ENCODE peak calls at places on chromosomes 11 and 22, in seven cellular contexts. T is foreskin fibroblast, L is nephron progenitor cell, X is AG04450, P is MCF 10A, K is CD14-positive monocyte, W is cardiac fibroblast. S is an unnamed sample.

GRCh38 chr11:65906602-65907001 is 6.4 kb upstream of the FOSL1 start:
- DNase-seq in T (no peak), L (no peak), X (no peak), P (no peak), K (no peak), W (no peak), S (no peak)

GRCh38 chr11:76918941-76919386 is 58.2 kb downstream of the ACER3 start:
- DNase-seq in T (peak), L (no peak), X (peak), P (peak), K (no peak), W (peak), S (peak)

GRCh38 chr22:30574095-30574981 is at the start of gene GAL3ST1:
- DNase-seq in T (no peak), L (peak), X (no peak), P (no peak), K (no peak), W (no peak), S (peak)

GRCh38 chr22:42793848-42794405 is 63.1 kb downstream of the ARFGAP3 start:
- DNase-seq in T (no peak), L (no peak), X (no peak), P (no peak), K (no peak), W (no peak), S (no peak)

GRCh38 chr11:111977141-111978027 is 40.2 kb downstream of the DIXDC1 start:
- DNase-seq in T (peak), L (peak), X (no peak), P (peak), K (no peak), W (peak), S (peak)

GRCh38 chr11:130448416-130449068 is at the start of gene ADAMTS15:
- DNase-seq in T (peak), L (peak), X (no peak), P (peak), K (no peak), W (peak), S (peak)

GRCh38 chr22:39873963-39874362 is 19.6 kb downstream of the ENTHD1 start:
- DNase-seq in T (no peak), L (no peak), X (no peak), P (no peak), K (no peak), W (no peak), S (no peak)

GRCh38 chr11:64060263-64060860 is 24.6 kb downstream of the FLRT1 start:
- DNase-seq in T (no peak), L (no peak), X (no peak), P (no peak), K (no peak), W (no peak), S (no peak)

GRCh38 chr11:114262681-114263509 is 33.3 kb upstream of the NNMT start:
- DNase-seq in T (peak), L (peak), X (no peak), P (peak), K (no peak), W (peak), S (peak)

GRCh38 chr11:69249641-69250502 is 44.1 kb upstream of the MYEOV start:
- DNase-seq in T (peak), L (no peak), X (peak), P (peak), K (no peak), W (peak), S (no peak)

GRCh38 chr11:120563698-120564572 is 52.4 kb downstream of the GRIK4 start:
- DNase-seq in T (no peak), L (peak), X (no peak), P (no peak), K (no peak), W (peak), S (no peak)

GRCh38 chr11:11787305-11788066 is 54.3 kb upstream of the USP47 start:
- DNase-seq in T (peak), L (peak), X (peak), P (peak), K (peak), W (peak), S (peak)

GRCh38 chr11:45238724-45239123 is 47.4 kb downstream of the SYT13 start:
- DNase-seq in T (peak), L (no peak), X (peak), P (peak), K (no peak), W (peak), S (no peak)

GRCh38 chr22:22179858-22180257 is 64.7 kb upstream of the VPREB1 start:
- DNase-seq in T (no peak), L (no peak), X (no peak), P (no peak), K (no peak), W (no peak), S (no peak)

GRCh38 chr22:36478966-36479365 is 2.5 kb downstream of the TXN2 start:
- DNase-seq in T (no peak), L (no peak), X (no peak), P (no peak), K (no peak), W (peak), S (no peak)

GRCh38 chr22:42857845-42858481 is 890 bp upstream of the ARFGAP3 start:
- DNase-seq in T (no peak), L (no peak), X (no peak), P (no peak), K (no peak), W (no peak), S (no peak)

GRCh38 chr11:45045692-45046471 is 95.2 kb upstream of the TP53I11 start:
- DNase-seq in T (peak), L (no peak), X (no peak), P (peak), K (peak), W (peak), S (peak)

GRCh38 chr11:108616549-108616948 is 23.0 kb upstream of the EXPH5 start:
- DNase-seq in T (peak), L (no peak), X (no peak), P (peak), K (no peak), W (peak), S (peak)

DNA sequence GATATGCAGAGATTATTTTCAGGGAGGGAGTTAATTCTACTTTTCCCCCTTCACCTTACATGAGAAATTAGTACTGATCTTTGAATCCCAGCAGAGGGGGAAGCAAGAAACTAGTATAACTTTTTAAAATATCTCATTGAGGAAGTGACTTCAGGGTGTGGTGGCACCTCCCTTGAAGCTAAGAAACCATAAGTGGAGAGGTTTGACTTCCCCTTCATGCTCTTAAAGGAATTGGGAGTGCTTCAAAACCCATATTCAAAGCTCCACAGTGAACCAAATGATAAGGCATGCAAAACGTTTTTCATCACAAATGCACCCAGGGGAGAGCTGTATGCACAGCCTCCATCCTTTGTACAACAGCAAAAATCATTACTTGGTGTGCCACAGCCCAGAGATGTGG is 531 bp downstream of the MS4A14 start:
- DNase-seq in T (no peak), L (no peak), X (no peak), P (no peak), K (peak), W (no peak), S (no peak)
- TF ChIP-seq CTCF in T (no peak), L (no peak), X (no peak), P (no peak), K (no peak), W (no peak), S (no peak)

GRCh38 chr11:86952933-86953637 is 2.1 kb downstream of the FZD4 start:
- DNase-seq in T (no peak), L (no peak), X (no peak), P (no peak), K (no peak), W (peak), S (no peak)
- TF ChIP-seq CTCF in T (no peak), L (no peak), X (peak), P (no peak), K (no peak), W (peak), S (no peak)

GRCh38 chr11:128906185-128907065 is 15.3 kb downstream of the KCNJ5 start:
- DNase-seq in T (no peak), L (no peak), X (no peak), P (no peak), K (no peak), W (no peak), S (no peak)
- TF ChIP-seq CTCF in T (no peak), L (no peak), X (no peak), P (no peak), K (peak), W (no peak), S (no peak)

DNA sequence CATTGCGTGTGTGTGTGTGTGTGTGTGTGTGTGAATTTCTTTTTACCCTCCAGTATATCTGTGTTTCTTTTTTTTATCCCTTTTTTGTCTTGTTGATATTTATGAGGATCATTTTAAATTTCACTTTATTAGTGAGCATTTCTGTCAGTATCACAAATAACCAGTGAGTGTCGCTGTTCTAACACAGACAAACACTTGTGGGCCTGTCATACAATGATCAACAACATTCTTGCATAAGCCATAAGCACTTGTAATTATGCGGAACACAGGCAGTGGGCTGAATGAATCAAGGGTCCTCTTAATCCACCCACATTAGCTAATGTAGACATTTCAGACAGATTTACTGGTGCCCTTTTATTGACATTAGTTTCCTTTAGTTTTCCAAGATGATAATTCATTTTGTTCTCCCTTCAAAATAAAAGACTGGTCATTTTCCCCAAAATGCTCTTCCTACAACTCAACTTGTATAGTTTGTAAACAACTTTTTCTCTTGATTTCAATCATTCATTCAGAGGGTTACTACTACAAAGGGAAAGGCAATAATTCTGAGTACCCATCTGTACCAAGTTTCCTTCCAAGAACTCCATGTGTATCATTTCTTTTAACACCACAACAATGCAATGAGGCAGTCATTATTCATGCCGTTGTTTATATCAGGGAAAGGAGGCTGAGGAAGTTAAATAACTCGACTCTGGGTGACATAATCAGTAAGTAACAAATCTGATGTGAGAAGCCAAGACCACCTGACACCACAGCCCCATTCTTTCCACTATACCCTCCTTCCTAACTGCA is 34.6 kb upstream of the ANO3 start:
- DNase-seq in T (peak), L (no peak), X (peak), P (peak), K (no peak), W (peak), S (peak)
- TF ChIP-seq CTCF in T (peak), L (peak), X (peak), P (peak), K (peak), W (peak), S (peak)

GRCh38 chr11:84714316-84714780 is 912.8 kb downstream of the DLG2 start:
- DNase-seq in T (no peak), L (peak), X (no peak), P (peak), K (no peak), W (peak), S (peak)
- TF ChIP-seq CTCF in T (peak), L (peak), X (peak), P (peak), K (peak), W (peak), S (peak)

GRCh38 chr22:23514317-23515038 is 65.6 kb downstream of the IGLL1 start:
- DNase-seq in T (no peak), L (no peak), X (no peak), P (no peak), K (no peak), W (no peak), S (no peak)
- TF ChIP-seq CTCF in T (no peak), L (no peak), X (no peak), P (no peak), K (no peak), W (no peak), S (no peak)

DNA sequence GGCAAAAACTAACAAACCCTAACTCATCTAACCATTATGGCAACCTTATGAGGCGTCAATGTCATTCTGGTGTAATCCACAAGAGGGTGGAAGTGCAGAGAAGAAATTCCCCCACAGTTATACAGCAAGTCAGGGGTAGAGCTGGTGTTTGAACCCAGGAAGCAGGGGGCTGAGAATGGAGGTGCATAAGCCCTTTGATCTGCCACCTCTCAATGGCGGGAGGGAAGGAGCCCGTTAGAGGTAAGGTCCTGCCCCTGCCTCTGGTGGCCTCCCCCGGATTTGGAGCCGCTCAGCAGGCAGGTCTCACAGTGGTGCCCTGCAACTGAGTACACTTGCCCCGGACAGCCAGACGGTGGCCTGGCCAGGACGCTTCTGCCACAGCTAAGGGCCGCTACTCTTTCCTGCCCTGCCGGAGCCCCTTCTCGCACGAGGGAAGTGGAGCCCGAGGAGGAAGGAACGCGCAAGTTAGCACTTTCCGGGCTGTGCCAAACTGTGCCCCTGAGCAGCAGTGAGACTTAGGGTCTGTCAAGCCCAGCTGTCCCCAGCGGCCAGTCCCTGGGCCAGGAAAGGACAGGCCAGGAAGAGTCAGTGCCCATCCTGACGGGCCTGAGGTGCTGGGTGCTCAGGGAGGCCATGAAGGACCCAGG is 1.1 kb downstream of the FXYD2 start:
- DNase-seq in T (no peak), L (no peak), X (no peak), P (no peak), K (peak), W (no peak), S (no peak)
- TF ChIP-seq CTCF in T (no peak), L (peak), X (peak), P (no peak), K (peak), W (peak), S (no peak)

GRCh38 chr11:119484741-119485605 is 62.0 kb upstream of the THY1 start:
- DNase-seq in T (no peak), L (peak), X (no peak), P (peak), K (peak), W (no peak), S (no peak)
- TF ChIP-seq CTCF in T (no peak), L (no peak), X (peak), P (peak), K (peak), W (peak), S (no peak)

GRCh38 chr11:101321222-101321621 is 191.6 kb upstream of the PGR start:
- DNase-seq in T (no peak), L (no peak), X (no peak), P (peak), K (no peak), W (no peak), S (no peak)
- TF ChIP-seq CTCF in T (no peak), L (no peak), X (peak), P (no peak), K (no peak), W (no peak), S (no peak)

DNA sequence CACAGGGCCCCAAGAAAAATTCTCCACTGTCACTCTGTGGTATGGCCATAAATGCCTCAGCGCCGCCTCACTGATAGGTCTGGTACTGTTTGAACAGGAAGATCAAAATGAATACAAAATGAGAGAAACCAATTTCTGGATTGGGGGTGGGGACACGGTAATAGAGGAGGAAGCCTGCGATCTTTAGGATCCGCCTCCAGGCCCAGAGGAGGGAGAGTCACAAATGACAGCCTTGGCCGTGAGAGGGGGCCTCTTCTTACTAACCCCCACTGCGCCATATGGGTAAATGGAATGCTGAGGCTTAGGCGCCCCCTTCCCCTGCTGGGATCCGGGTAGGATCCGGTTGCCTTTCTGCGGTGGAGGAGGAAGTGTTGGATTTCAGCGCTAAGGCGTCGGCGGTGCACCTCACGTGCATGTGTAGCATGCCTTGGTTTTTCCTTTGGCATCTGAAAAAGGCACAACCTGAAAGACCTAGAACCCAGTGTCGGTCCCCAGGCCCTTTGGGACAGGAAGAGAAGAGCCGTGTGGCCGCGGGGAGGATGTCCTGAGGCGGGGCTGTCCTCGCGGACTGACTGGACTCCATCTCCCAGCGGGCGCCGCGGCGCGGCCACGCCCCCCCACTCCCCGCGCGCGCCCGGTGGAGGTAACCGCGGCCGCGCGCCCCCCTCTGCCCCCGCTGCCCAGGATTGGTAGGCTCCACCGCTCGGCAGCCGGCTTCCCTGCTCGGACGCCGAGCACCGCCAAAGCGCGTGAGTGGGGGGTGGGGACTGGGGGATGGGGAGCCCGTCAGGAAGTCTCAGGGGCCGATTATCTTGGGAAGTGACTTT is 718 bp upstream of the MADD start:
- DNase-seq in T (peak), L (peak), X (peak), P (peak), K (peak), W (peak), S (peak)
- TF ChIP-seq CTCF in T (no peak), L (no peak), X (no peak), P (no peak), K (peak), W (peak), S (no peak)